ENCODE peak calls at places on chromosomes 11 and 22, in seven cellular contexts. One of them, this sample, is unnamed.

GRCh38 chr11:77411717-77412441 is 62.0 kb downstream of the PAK1 start:
- DNase-seq in heart left ventricle: peak; percentile 87
- DNase-seq in HCT116: peak; percentile 49
- DNase-seq in tibial artery: peak; percentile 92
- DNase-seq in CD8-positive, alpha-beta T cell: peak; percentile 80
- DNase-seq in cardiac muscle cell: peak; percentile 86
- DNase-seq in A549: peak; percentile 80
- DNase-seq in this sample: peak; percentile 83

GRCh38 chr11:118098996-118099837 is 12.5 kb upstream of the SMIM35 start:
- DNase-seq in cardiac muscle cell: peak; percentile 33
- DNase-seq in heart left ventricle: no peak
- DNase-seq in tibial artery: peak; percentile 19
- DNase-seq in CD8-positive, alpha-beta T cell: no peak
- DNase-seq in A549: no peak
- DNase-seq in HCT116: no peak
- DNase-seq in this sample: no peak

GRCh38 chr11:44324787-44325525 is 15.0 kb upstream of the ALX4 start:
- DNase-seq in A549: no peak
- DNase-seq in heart left ventricle: no peak
- DNase-seq in CD8-positive, alpha-beta T cell: no peak
- DNase-seq in tibial artery: no peak
- DNase-seq in cardiac muscle cell: no peak
- DNase-seq in HCT116: no peak
- DNase-seq in this sample: no peak

GRCh38 chr22:48627203-48627602 is 1200.5 kb downstream of the BRD1 start:
- DNase-seq in cardiac muscle cell: no peak
- DNase-seq in A549: no peak
- DNase-seq in HCT116: no peak
- DNase-seq in tibial artery: no peak
- DNase-seq in heart left ventricle: no peak
- DNase-seq in CD8-positive, alpha-beta T cell: no peak
- DNase-seq in this sample: no peak

GRCh38 chr22:34099278-34099677 is 179.0 kb upstream of the LARGE1 start:
- DNase-seq in A549: no peak
- DNase-seq in cardiac muscle cell: no peak
- DNase-seq in tibial artery: no peak
- DNase-seq in heart left ventricle: no peak
- DNase-seq in HCT116: no peak
- DNase-seq in CD8-positive, alpha-beta T cell: no peak
- DNase-seq in this sample: no peak

GRCh38 chr11:134376150-134376921 is 35.7 kb downstream of the B3GAT1 start:
- DNase-seq in cardiac muscle cell: no peak
- DNase-seq in tibial artery: no peak
- DNase-seq in HCT116: no peak
- DNase-seq in A549: no peak
- DNase-seq in CD8-positive, alpha-beta T cell: no peak
- DNase-seq in heart left ventricle: peak; percentile 13
- DNase-seq in this sample: no peak

GRCh38 chr11:64665381-64665780 is 57.6 kb downstream of the NRXN2 start:
- DNase-seq in A549: no peak
- DNase-seq in tibial artery: no peak
- DNase-seq in HCT116: no peak
- DNase-seq in heart left ventricle: no peak
- DNase-seq in cardiac muscle cell: no peak
- DNase-seq in CD8-positive, alpha-beta T cell: no peak
- DNase-seq in this sample: no peak

GRCh38 chr22:46367707-46368191 is 32.2 kb downstream of the TRMU start:
- DNase-seq in CD8-positive, alpha-beta T cell: peak; percentile 72
- DNase-seq in tibial artery: no peak
- DNase-seq in cardiac muscle cell: peak; percentile 75
- DNase-seq in heart left ventricle: peak; percentile 69
- DNase-seq in HCT116: peak; percentile 29
- DNase-seq in A549: peak; percentile 64
- DNase-seq in this sample: peak; percentile 50

GRCh38 chr11:119795231-119795630 is 66.2 kb upstream of the NECTIN1 start:
- DNase-seq in tibial artery: no peak
- DNase-seq in CD8-positive, alpha-beta T cell: no peak
- DNase-seq in heart left ventricle: no peak
- DNase-seq in A549: peak; percentile 10
- DNase-seq in cardiac muscle cell: no peak
- DNase-seq in HCT116: no peak
- DNase-seq in this sample: no peak

GRCh38 chr22:24190159-24190540 is 8.9 kb downstream of the SUSD2 start:
- DNase-seq in CD8-positive, alpha-beta T cell: no peak
- DNase-seq in cardiac muscle cell: no peak
- DNase-seq in HCT116: no peak
- DNase-seq in heart left ventricle: no peak
- DNase-seq in A549: no peak
- DNase-seq in tibial artery: peak; percentile 73
- DNase-seq in this sample: no peak

GRCh38 chr11:83403990-83404389 is 117.8 kb upstream of the CCDC90B start:
- DNase-seq in HCT116: no peak
- DNase-seq in tibial artery: no peak
- DNase-seq in cardiac muscle cell: no peak
- DNase-seq in A549: no peak
- DNase-seq in heart left ventricle: no peak
- DNase-seq in CD8-positive, alpha-beta T cell: no peak
- DNase-seq in this sample: no peak

GRCh38 chr11:60887531-60887930 is 18.9 kb downstream of the PRPF19 start:
- DNase-seq in cardiac muscle cell: peak; percentile 55
- DNase-seq in A549: peak; percentile 41
- DNase-seq in heart left ventricle: no peak
- DNase-seq in CD8-positive, alpha-beta T cell: peak; percentile 49
- DNase-seq in tibial artery: no peak
- DNase-seq in HCT116: peak; percentile 31
- DNase-seq in this sample: no peak

GRCh38 chr11:113311536-113311935 is 2.8 kb upstream of the TTC12 start:
- DNase-seq in A549: no peak
- DNase-seq in cardiac muscle cell: no peak
- DNase-seq in HCT116: no peak
- DNase-seq in heart left ventricle: no peak
- DNase-seq in tibial artery: no peak
- DNase-seq in CD8-positive, alpha-beta T cell: no peak
- DNase-seq in this sample: no peak

GRCh38 chr11:30560345-30561106 is 25.6 kb downstream of the MPPED2 start:
- DNase-seq in heart left ventricle: no peak
- DNase-seq in tibial artery: no peak
- DNase-seq in CD8-positive, alpha-beta T cell: no peak
- DNase-seq in A549: no peak
- DNase-seq in cardiac muscle cell: no peak
- DNase-seq in HCT116: no peak
- DNase-seq in this sample: no peak

GRCh38 chr22:30421695-30422480 is 3.7 kb upstream of the MTFP1 start:
- DNase-seq in A549: no peak
- DNase-seq in tibial artery: no peak
- DNase-seq in cardiac muscle cell: no peak
- DNase-seq in CD8-positive, alpha-beta T cell: no peak
- DNase-seq in HCT116: no peak
- DNase-seq in heart left ventricle: no peak
- DNase-seq in this sample: no peak

GRCh38 chr22:17258015-17258827 is 39.0 kb upstream of the ADA2 start:
- DNase-seq in A549: no peak
- DNase-seq in cardiac muscle cell: peak; percentile 79
- DNase-seq in heart left ventricle: peak; percentile 72
- DNase-seq in tibial artery: no peak
- DNase-seq in CD8-positive, alpha-beta T cell: peak; percentile 50
- DNase-seq in HCT116: no peak
- DNase-seq in this sample: peak; percentile 61

GRCh38 chr22:35604671-35605457 is 12.3 kb downstream of the MB start:
- DNase-seq in CD8-positive, alpha-beta T cell: no peak
- DNase-seq in heart left ventricle: no peak
- DNase-seq in cardiac muscle cell: no peak
- DNase-seq in tibial artery: no peak
- DNase-seq in HCT116: no peak
- DNase-seq in A549: no peak
- DNase-seq in this sample: no peak

GRCh38 chr11:96013459-96014213 is 89.7 kb upstream of the MTMR2 start:
- DNase-seq in CD8-positive, alpha-beta T cell: peak; percentile 58
- DNase-seq in heart left ventricle: no peak
- DNase-seq in A549: no peak
- DNase-seq in cardiac muscle cell: no peak
- DNase-seq in tibial artery: no peak
- DNase-seq in HCT116: no peak
- DNase-seq in this sample: no peak

GRCh38 chr11:69377953-69378302 is 84.0 kb downstream of the MYEOV start:
- DNase-seq in CD8-positive, alpha-beta T cell: no peak
- DNase-seq in A549: no peak
- DNase-seq in HCT116: no peak
- DNase-seq in heart left ventricle: no peak
- DNase-seq in cardiac muscle cell: no peak
- DNase-seq in tibial artery: peak; percentile 55
- DNase-seq in this sample: no peak

GRCh38 chr11:115193931-115194797 is 310.1 kb downstream of the CADM1 start:
- DNase-seq in CD8-positive, alpha-beta T cell: no peak
- DNase-seq in A549: no peak
- DNase-seq in tibial artery: no peak
- DNase-seq in HCT116: no peak
- DNase-seq in cardiac muscle cell: peak; percentile 42
- DNase-seq in heart left ventricle: no peak
- DNase-seq in this sample: no peak

GRCh38 chr11:28049338-28050216 is 58.4 kb downstream of the KIF18A start:
- DNase-seq in CD8-positive, alpha-beta T cell: no peak
- DNase-seq in cardiac muscle cell: no peak
- DNase-seq in heart left ventricle: no peak
- DNase-seq in HCT116: peak; percentile 76
- DNase-seq in A549: peak; percentile 8
- DNase-seq in tibial artery: no peak
- DNase-seq in this sample: no peak

GRCh38 chr11:73804712-73805111 is 17.0 kb downstream of the MRPL48 start:
- DNase-seq in A549: no peak
- DNase-seq in CD8-positive, alpha-beta T cell: no peak
- DNase-seq in cardiac muscle cell: no peak
- DNase-seq in HCT116: no peak
- DNase-seq in heart left ventricle: no peak
- DNase-seq in tibial artery: no peak
- DNase-seq in this sample: no peak

GRCh38 chr11:1839204-1839923 is 583 bp downstream of the TNNI2 start:
- DNase-seq in CD8-positive, alpha-beta T cell: no peak
- DNase-seq in cardiac muscle cell: no peak
- DNase-seq in tibial artery: no peak
- DNase-seq in A549: no peak
- DNase-seq in heart left ventricle: peak; percentile 15
- DNase-seq in HCT116: no peak
- DNase-seq in this sample: no peak
- H3K4me1 ChIP-seq in CD8-positive, alpha-beta T cell: peaks cover 31% of the 10 kb centered on the region
- H3K4me1 ChIP-seq in cardiac muscle cell: peaks cover 32% of the 10 kb centered on the region
- H3K4me1 ChIP-seq in tibial artery: no peaks in the 10 kb centered on the region
- H3K4me1 ChIP-seq in A549: peaks cover 11% of the 10 kb centered on the region
- H3K4me1 ChIP-seq in heart left ventricle: peaks cover 12% of the 10 kb centered on the region
- H3K4me1 ChIP-seq in HCT116: peaks cover 12% of the 10 kb centered on the region
- H3K4me1 ChIP-seq in this sample: peaks cover 53% of the 10 kb centered on the region

DNA sequence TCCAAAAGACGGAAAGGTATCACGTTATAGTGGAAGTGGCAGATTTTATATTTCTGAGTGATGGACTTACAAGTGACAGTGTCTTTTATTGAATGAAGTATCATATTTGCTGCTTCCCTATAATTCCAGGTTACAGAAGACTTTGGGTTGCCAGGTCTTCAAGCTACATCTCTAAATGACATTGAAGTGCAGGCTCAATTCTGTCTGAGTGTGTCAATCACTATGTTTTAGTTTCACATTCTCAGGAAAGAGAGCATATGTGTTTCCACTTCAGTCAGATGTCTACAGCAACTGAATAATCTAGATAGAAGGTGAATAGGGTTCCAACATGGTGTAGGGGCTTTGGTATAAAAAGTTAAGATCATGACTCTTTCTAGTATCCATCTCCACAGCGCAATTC is 492.7 kb upstream of the API5 start:
- DNase-seq in HCT116: no peak
- DNase-seq in heart left ventricle: no peak
- DNase-seq in CD8-positive, alpha-beta T cell: no peak
- DNase-seq in cardiac muscle cell: no peak
- DNase-seq in tibial artery: no peak
- DNase-seq in A549: no peak
- DNase-seq in this sample: no peak
- H3K4me1 ChIP-seq in HCT116: no peaks in the 10 kb centered on the region
- H3K4me1 ChIP-seq in heart left ventricle: no peaks in the 10 kb centered on the region
- H3K4me1 ChIP-seq in CD8-positive, alpha-beta T cell: no peaks in the 10 kb centered on the region
- H3K4me1 ChIP-seq in cardiac muscle cell: no peaks in the 10 kb centered on the region
- H3K4me1 ChIP-seq in tibial artery: no peaks in the 10 kb centered on the region
- H3K4me1 ChIP-seq in A549: no peaks in the 10 kb centered on the region
- H3K4me1 ChIP-seq in this sample: no peaks in the 10 kb centered on the region

DNA sequence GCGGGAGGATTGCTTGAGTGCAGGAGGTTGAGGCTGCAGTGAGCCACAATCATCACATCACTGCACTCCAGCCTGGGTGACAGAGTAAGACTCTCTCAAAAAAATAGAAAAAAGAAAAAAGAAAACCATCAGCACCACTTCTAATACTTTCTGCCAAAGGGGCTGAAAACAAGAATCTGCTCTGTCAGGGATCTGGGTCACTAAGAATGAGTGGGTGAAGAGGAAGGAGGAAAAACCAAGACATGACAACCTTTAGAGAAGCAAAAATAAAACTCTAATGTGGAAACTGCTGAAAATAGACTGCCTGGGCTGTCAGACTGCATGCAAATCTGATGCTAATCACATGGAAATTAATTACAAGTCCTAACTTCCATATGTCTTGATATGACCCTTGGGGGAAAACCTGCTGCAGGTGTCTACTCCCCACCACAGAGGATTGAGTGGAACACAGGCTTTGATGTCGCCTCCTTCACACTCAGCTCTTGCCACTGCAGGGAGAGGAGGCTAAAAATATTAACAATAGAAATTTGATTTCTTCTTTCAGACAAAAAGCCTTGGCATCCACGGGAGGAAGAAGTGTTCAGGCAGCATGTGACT is 62.5 kb upstream of the CRTAM start:
- DNase-seq in CD8-positive, alpha-beta T cell: no peak
- DNase-seq in HCT116: no peak
- DNase-seq in A549: no peak
- DNase-seq in heart left ventricle: no peak
- DNase-seq in tibial artery: no peak
- DNase-seq in cardiac muscle cell: no peak
- DNase-seq in this sample: no peak
- H3K4me1 ChIP-seq in CD8-positive, alpha-beta T cell: no peaks in the 10 kb centered on the region
- H3K4me1 ChIP-seq in HCT116: no peaks in the 10 kb centered on the region
- H3K4me1 ChIP-seq in A549: peaks cover 51% of the 10 kb centered on the region
- H3K4me1 ChIP-seq in heart left ventricle: no peaks in the 10 kb centered on the region
- H3K4me1 ChIP-seq in tibial artery: no peaks in the 10 kb centered on the region
- H3K4me1 ChIP-seq in cardiac muscle cell: no peaks in the 10 kb centered on the region
- H3K4me1 ChIP-seq in this sample: no peaks in the 10 kb centered on the region

GRCh38 chr11:67441082-67441683 is 2.1 kb downstream of the CORO1B start:
- DNase-seq in HCT116: no peak
- DNase-seq in CD8-positive, alpha-beta T cell: peak; percentile 43
- DNase-seq in A549: no peak
- DNase-seq in heart left ventricle: no peak
- DNase-seq in tibial artery: no peak
- DNase-seq in cardiac muscle cell: no peak
- DNase-seq in this sample: no peak

GRCh38 chr11:67441731-67442401 is 1.4 kb downstream of the CORO1B start:
- DNase-seq in tibial artery: peak; percentile 68
- DNase-seq in cardiac muscle cell: no peak
- DNase-seq in heart left ventricle: no peak
- DNase-seq in CD8-positive, alpha-beta T cell: peak; percentile 48
- DNase-seq in HCT116: no peak
- DNase-seq in A549: no peak
- DNase-seq in this sample: no peak

GRCh38 chr11:67438121-67438902 is 830 bp upstream of the PTPRCAP start:
- DNase-seq in CD8-positive, alpha-beta T cell: peak; percentile 81
- DNase-seq in cardiac muscle cell: no peak
- DNase-seq in tibial artery: no peak
- DNase-seq in A549: no peak
- DNase-seq in heart left ventricle: no peak
- DNase-seq in HCT116: no peak
- DNase-seq in this sample: no peak

GRCh38 chr11:67440229-67441081 is 2.8 kb downstream of the CORO1B start:
- DNase-seq in A549: no peak
- DNase-seq in tibial artery: no peak
- DNase-seq in CD8-positive, alpha-beta T cell: no peak
- DNase-seq in heart left ventricle: no peak
- DNase-seq in HCT116: no peak
- DNase-seq in cardiac muscle cell: no peak
- DNase-seq in this sample: no peak

GRCh38 chr11:67439321-67440228 is 2.1 kb upstream of the PTPRCAP start:
- DNase-seq in tibial artery: peak; percentile 84
- DNase-seq in heart left ventricle: no peak
- DNase-seq in cardiac muscle cell: no peak
- DNase-seq in HCT116: no peak
- DNase-seq in A549: peak; percentile 53
- DNase-seq in CD8-positive, alpha-beta T cell: no peak
- DNase-seq in this sample: no peak
- H3K4me1 ChIP-seq in tibial artery: no peaks in the 10 kb centered on the region
- H3K4me1 ChIP-seq in heart left ventricle: peaks cover 22% of the 10 kb centered on the region
- H3K4me1 ChIP-seq in cardiac muscle cell: no peaks in the 10 kb centered on the region
- H3K4me1 ChIP-seq in HCT116: peaks cover 35% of the 10 kb centered on the region
- H3K4me1 ChIP-seq in A549: peaks cover 26% of the 10 kb centered on the region
- H3K4me1 ChIP-seq in CD8-positive, alpha-beta T cell: peaks cover 64% of the 10 kb centered on the region
- H3K4me1 ChIP-seq in this sample: peaks cover 14% of the 10 kb centered on the region